ENCODE peak calls at places on chromosome 1, in eight cellular contexts. O is activated gamma-delta T cell treated with Interleukin-2 at 50 U/mL for 16 hours; P is kidney; K is activated CD8-positive, alpha-beta memory T cell treated with anti-CD3 and anti-CD28 coated beads for 4 hours; F is dermis microvascular lymphatic vessel endothelial cell; T is posterior cingulate gyrus; U is HCEC 1CT; Y is germinal center. C is an unnamed sample.

GRCh38 chr1:103497404-103497803 is 28.1 kb upstream of the RNPC3 start:
- DNase-seq in O (no peak), P (no peak), K (no peak), F (no peak), T (no peak), U (no peak), Y (no peak), C (no peak)

GRCh38 chr1:87451229-87451900 is 122.7 kb downstream of the LMO4 start:
- DNase-seq in O (no peak), P (no peak), K (no peak), F (no peak), T (no peak), U (peak), Y (no peak), C (no peak)

GRCh38 chr1:209937996-209938959 is at the start of gene SYT14:
- DNase-seq in O (no peak), P (peak), K (no peak), F (no peak), T (peak), U (no peak), Y (peak), C (no peak)

GRCh38 chr1:233614743-233615521 is 1.0 kb downstream of the KCNK1 start:
- DNase-seq in O (no peak), P (peak), K (no peak), F (no peak), T (no peak), U (no peak), Y (no peak), C (peak)

GRCh38 chr1:70146488-70146887 is 58.9 kb downstream of the LRRC40 start:
- DNase-seq in O (no peak), P (no peak), K (no peak), F (no peak), T (no peak), U (peak), Y (no peak), C (no peak)

GRCh38 chr1:23719162-23719820 is 24.0 kb upstream of the ELOA start:
- DNase-seq in O (no peak), P (no peak), K (no peak), F (no peak), T (no peak), U (peak), Y (no peak), C (no peak)

GRCh38 chr1:178962853-178963810 is 62.6 kb upstream of the FAM20B start:
- DNase-seq in O (no peak), P (no peak), K (no peak), F (no peak), T (no peak), U (no peak), Y (no peak), C (no peak)

GRCh38 chr1:173191011-173191410 is 16.1 kb downstream of the TNFSF4 start:
- DNase-seq in O (no peak), P (no peak), K (no peak), F (no peak), T (no peak), U (peak), Y (no peak), C (no peak)